ENCODE peak calls at places on chromosomes 3 and 15, in five cellular contexts. E, C, G, F and J are unnamed samples.

GRCh38 chr15:93859176-93859575 is 372.2 kb upstream of the MCTP2 start:
- DNase-seq in E (no peak), C (no peak), G (no peak), F (no peak), J (no peak)

GRCh38 chr15:30921781-30922371 is 18.2 kb downstream of the FAN1 start:
- DNase-seq in E (no peak), C (no peak), G (peak), F (no peak), J (no peak)

GRCh38 chr3:105618561-105618960 is 250.3 kb downstream of the CBLB start:
- DNase-seq in E (no peak), C (no peak), G (peak), F (no peak), J (no peak)

GRCh38 chr15:32098033-32098432 is 67.7 kb downstream of the CHRNA7 start:
- DNase-seq in E (no peak), C (no peak), G (no peak), F (no peak), J (no peak)

GRCh38 chr15:66039117-66039860 is 170.0 kb downstream of the RAB11A start:
- DNase-seq in E (no peak), C (no peak), G (no peak), F (no peak), J (no peak)

GRCh38 chr3:167166594-167167253 is 213.4 kb downstream of the ZBBX start:
- DNase-seq in E (no peak), C (no peak), G (no peak), F (no peak), J (no peak)

GRCh38 chr15:74209997-74210573 is 7.5 kb upstream of the STRA6 start:
- DNase-seq in E (no peak), C (no peak), G (no peak), F (no peak), J (no peak)

GRCh38 chr3:148990211-148990610 is 1.1 kb upstream of the GYG1 start:
- DNase-seq in E (no peak), C (no peak), G (no peak), F (peak), J (no peak)

GRCh38 chr15:60667190-60667868 is 188.4 kb upstream of the ICE2 start:
- DNase-seq in E (no peak), C (no peak), G (no peak), F (no peak), J (no peak)

GRCh38 chr3:112604536-112604935 is 36.4 kb downstream of the CCDC80 start:
- DNase-seq in E (no peak), C (no peak), G (no peak), F (no peak), J (no peak)

GRCh38 chr15:89179966-89180875 is 41.2 kb downstream of the RLBP1 start:
- DNase-seq in E (no peak), C (no peak), G (no peak), F (no peak), J (no peak)

GRCh38 chr15:47516576-47517371 is 200.5 kb upstream of the SEMA6D start:
- DNase-seq in E (no peak), C (no peak), G (no peak), F (no peak), J (no peak)

GRCh38 chr3:138461696-138462295 is 27.4 kb downstream of the ESYT3 start:
- DNase-seq in E (peak), C (peak), G (no peak), F (no peak), J (no peak)

GRCh38 chr3:190865828-190866227 is 3.3 kb upstream of the GMNC start:
- DNase-seq in E (no peak), C (no peak), G (no peak), F (no peak), J (no peak)

GRCh38 chr3:169147246-169148008 is 516.1 kb downstream of the MECOM start:
- DNase-seq in E (no peak), C (peak), G (peak), F (no peak), J (peak)

GRCh38 chr15:58165661-58166060 is 27.5 kb downstream of the AQP9 start:
- DNase-seq in E (no peak), C (peak), G (peak), F (no peak), J (no peak)

GRCh38 chr15:60328852-60329443 is 68.8 kb downstream of the ANXA2 start:
- DNase-seq in E (no peak), C (peak), G (peak), F (no peak), J (peak)

GRCh38 chr3:170372190-170372879 is 14.8 kb downstream of the SKIL start:
- DNase-seq in E (no peak), C (no peak), G (no peak), F (no peak), J (no peak)

GRCh38 chr15:65796610-65797012 is 4.5 kb upstream of the DENND4A start:
- DNase-seq in E (no peak), C (no peak), G (no peak), F (no peak), J (no peak)

GRCh38 chr3:154089416-154090115 is 31.6 kb upstream of the ARHGEF26 start:
- DNase-seq in E (no peak), C (no peak), G (no peak), F (no peak), J (no peak)

GRCh38 chr3:158095302-158095997 is 10.8 kb downstream of the SHOX2 start:
- DNase-seq in E (no peak), C (no peak), G (no peak), F (no peak), J (peak)

GRCh38 chr15:75694241-75695182 is 18.1 kb downstream of the CSPG4 start:
- DNase-seq in E (no peak), C (peak), G (peak), F (no peak), J (peak)

GRCh38 chr3:125058959-125059358 is 3.2 kb upstream of the HEG1 start:
- DNase-seq in E (no peak), C (no peak), G (no peak), F (no peak), J (no peak)

GRCh38 chr3:134708025-134708597 is 57.3 kb upstream of the KY start:
- DNase-seq in E (no peak), C (no peak), G (peak), F (no peak), J (no peak)

GRCh38 chr15:85563328-85563727 is 182.9 kb downstream of the AKAP13 start:
- DNase-seq in E (no peak), C (no peak), G (no peak), F (no peak), J (no peak)

GRCh38 chr3:143443851-143444331 is 324.3 kb downstream of the CHST2 start:
- DNase-seq in E (no peak), C (peak), G (no peak), F (peak), J (no peak)

GRCh38 chr15:73691398-73691797 is 7.2 kb downstream of the CD276 start:
- DNase-seq in E (no peak), C (peak), G (peak), F (no peak), J (peak)

GRCh38 chr3:144840866-144841265 is 869.2 kb downstream of the DIPK2A start:
- DNase-seq in E (no peak), C (no peak), G (no peak), F (no peak), J (no peak)

GRCh38 chr3:126528800-126529541 is 5.0 kb downstream of the CHST13 start:
- DNase-seq in E (no peak), C (peak), G (no peak), F (peak), J (peak)

GRCh38 chr15:85540085-85540797 is 159.8 kb downstream of the AKAP13 start:
- DNase-seq in E (no peak), C (no peak), G (no peak), F (no peak), J (no peak)

GRCh38 chr3:150577854-150578253 is 25.3 kb upstream of the SELENOT start:
- DNase-seq in E (no peak), C (no peak), G (no peak), F (no peak), J (no peak)

GRCh38 chr15:47471020-47471419 is 246.3 kb upstream of the SEMA6D start:
- DNase-seq in E (no peak), C (no peak), G (no peak), F (no peak), J (no peak)

GRCh38 chr3:177195242-177195940 is 1.9 kb downstream of the TBL1XR1 start:
- DNase-seq in E (no peak), C (peak), G (peak), F (peak), J (no peak)

GRCh38 chr3:187936676-187937075 is 191.4 kb upstream of the BCL6 start:
- DNase-seq in E (no peak), C (no peak), G (no peak), F (no peak), J (no peak)

GRCh38 chr15:99634576-99634975 is 68.8 kb downstream of the MEF2A start:
- DNase-seq in E (no peak), C (no peak), G (no peak), F (no peak), J (no peak)

GRCh38 chr3:194080913-194081800 is 54.8 kb upstream of the HES1 start:
- DNase-seq in E (no peak), C (no peak), G (no peak), F (no peak), J (no peak)

GRCh38 chr3:54857343-54857742 is 70.5 kb downstream of the LRTM1 start:
- DNase-seq in E (no peak), C (no peak), G (no peak), F (no peak), J (no peak)

GRCh38 chr3:195893121-195893449 is 15.3 kb downstream of the TNK2 start:
- DNase-seq in E (no peak), C (no peak), G (peak), F (no peak), J (no peak)

GRCh38 chr3:195893516-195893915 is 14.8 kb downstream of the TNK2 start:
- DNase-seq in E (no peak), C (no peak), G (no peak), F (no peak), J (no peak)

GRCh38 chr3:195891431-195892104 is 16.8 kb downstream of the TNK2 start:
- DNase-seq in E (no peak), C (no peak), G (no peak), F (no peak), J (no peak)

GRCh38 chr3:195892105-195892354 is 16.3 kb downstream of the TNK2 start:
- DNase-seq in E (no peak), C (no peak), G (no peak), F (no peak), J (no peak)

DNA sequence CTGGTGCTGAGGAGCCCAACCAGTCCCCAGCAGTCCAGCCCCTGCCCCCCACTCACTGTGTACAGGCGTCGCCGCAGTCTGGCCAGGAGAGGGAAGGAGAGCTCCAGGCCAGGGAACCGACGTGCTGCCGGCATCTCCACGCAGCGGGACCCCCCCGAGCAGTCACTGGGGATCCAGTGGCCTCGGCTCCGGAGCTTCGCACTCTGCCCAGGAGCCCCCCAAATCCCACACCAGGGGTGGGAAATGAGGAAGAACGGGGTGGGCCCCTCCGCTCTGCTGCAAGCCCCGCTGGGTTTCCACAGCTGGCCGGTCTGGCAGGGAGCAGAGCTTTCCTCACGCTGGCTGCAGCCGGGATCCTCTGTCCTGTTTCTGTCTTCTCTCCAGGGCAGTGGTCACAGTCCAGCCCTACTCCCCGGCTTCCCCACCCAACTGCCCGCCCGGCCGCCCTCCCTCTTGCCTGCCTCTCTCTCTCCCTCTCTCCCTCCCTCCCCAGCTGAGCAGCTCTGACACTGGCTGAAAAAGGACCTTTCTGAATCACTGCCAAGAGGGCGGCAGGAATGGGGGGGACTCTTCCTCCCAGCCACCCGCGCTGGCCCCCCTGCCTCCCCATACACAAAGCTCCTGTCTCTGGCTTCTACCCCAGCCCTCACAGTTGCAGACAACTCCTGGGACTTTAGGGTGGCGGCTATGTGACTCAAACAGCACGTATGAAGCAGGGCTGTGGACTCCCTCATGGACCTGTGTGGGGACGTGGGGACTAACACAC is 15.8 kb downstream of the TNK2 start:
- DNase-seq in E (no peak), C (peak), G (peak), F (no peak), J (no peak)
- TF ChIP-seq CTCF in E (no peak), C (no peak), G (no peak), F (no peak), J (no peak)

DNA sequence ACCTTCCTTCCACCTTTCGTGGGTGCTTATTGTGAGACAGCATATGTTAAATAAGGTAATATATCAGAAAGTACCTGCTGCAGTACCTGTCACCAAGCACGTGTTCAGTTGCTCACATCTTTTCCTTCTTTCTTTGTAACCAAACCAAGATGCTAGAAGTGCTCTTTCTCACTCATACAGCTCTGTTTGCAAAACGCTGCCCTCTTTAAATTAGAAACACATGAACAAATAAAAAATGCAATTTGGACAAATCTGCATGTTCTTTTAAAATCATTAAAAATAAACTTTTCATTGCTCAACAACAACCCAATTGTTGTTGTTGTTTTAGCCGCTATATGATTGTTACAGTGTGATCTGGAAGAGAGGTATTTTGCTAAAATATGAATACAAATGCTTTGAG is 193.5 kb upstream of the ZBTB20 start:
- DNase-seq in E (no peak), C (no peak), G (no peak), F (no peak), J (no peak)
- TF ChIP-seq CTCF in E (no peak), C (no peak), G (no peak), F (no peak), J (no peak)

GRCh38 chr15:70617911-70618287 is 145.5 kb downstream of the UACA start:
- DNase-seq in E (peak), C (no peak), G (no peak), F (no peak), J (no peak)
- TF ChIP-seq CTCF in E (no peak), C (no peak), G (no peak), F (no peak), J (no peak)

DNA sequence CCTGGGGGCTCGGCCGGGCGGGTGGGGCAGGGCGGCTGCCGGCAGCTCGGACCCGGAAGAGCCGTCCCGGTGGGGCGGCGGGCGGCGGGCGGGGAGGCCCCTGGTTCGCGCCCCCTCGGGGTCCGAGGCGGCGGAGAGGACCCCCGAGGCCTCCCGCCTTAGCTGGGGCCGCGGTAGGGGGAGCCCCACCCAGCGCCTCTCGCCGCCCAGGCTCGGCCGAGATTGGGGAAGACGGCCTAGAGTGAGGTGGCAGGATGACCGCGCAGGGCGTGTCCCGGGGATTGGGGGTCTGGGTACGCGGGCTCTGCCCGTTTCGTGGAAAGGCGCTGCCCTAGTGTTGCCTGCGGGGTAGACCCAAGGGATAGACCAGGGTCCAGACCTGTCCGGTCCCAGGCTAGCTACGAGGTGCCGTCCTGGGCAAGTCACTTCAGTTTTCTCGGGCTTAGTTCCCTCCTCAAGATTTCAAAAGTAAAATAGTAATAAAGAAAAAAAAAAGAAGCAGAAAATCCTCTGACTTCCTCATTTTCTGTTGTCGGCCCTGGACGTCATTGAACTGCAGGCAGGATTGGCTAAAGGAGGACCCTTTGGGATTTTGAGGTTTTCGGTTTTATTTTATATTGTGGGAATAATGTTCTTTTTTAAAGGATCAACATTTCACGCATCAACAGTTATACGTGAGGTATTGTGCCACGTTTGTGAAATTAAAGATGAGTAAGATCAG is 580 bp downstream of the IQGAP1 start:
- DNase-seq in E (no peak), C (peak), G (peak), F (peak), J (peak)
- TF ChIP-seq CTCF in E (no peak), C (no peak), G (no peak), F (no peak), J (no peak)

GRCh38 chr15:25741253-25741575 is 121.9 kb downstream of the ATP10A start:
- DNase-seq in E (no peak), C (no peak), G (no peak), F (peak), J (no peak)

GRCh38 chr15:25738171-25738792 is 124.8 kb downstream of the ATP10A start:
- DNase-seq in E (peak), C (no peak), G (no peak), F (peak), J (no peak)

GRCh38 chr15:25742008-25742407 is 121.1 kb downstream of the ATP10A start:
- DNase-seq in E (no peak), C (no peak), G (no peak), F (no peak), J (no peak)

GRCh38 chr15:25740438-25741252 is 122.5 kb downstream of the ATP10A start:
- DNase-seq in E (peak), C (no peak), G (no peak), F (no peak), J (no peak)

GRCh38 chr15:25739687-25740121 is 123.4 kb downstream of the ATP10A start:
- DNase-seq in E (peak), C (peak), G (no peak), F (peak), J (no peak)
- TF ChIP-seq CTCF in E (no peak), C (peak), G (no peak), F (no peak), J (no peak)

GRCh38 chr15:80931721-80932609 is 57.7 kb downstream of the MESD start:
- DNase-seq in E (no peak), C (no peak), G (no peak), F (no peak), J (no peak)

GRCh38 chr15:80936288-80937078 is 53.1 kb downstream of the MESD start:
- DNase-seq in E (no peak), C (no peak), G (no peak), F (no peak), J (no peak)

GRCh38 chr15:80937718-80938117 is 51.9 kb downstream of the MESD start:
- DNase-seq in E (no peak), C (no peak), G (no peak), F (no peak), J (no peak)

GRCh38 chr15:80932989-80933388 is 56.6 kb downstream of the MESD start:
- DNase-seq in E (no peak), C (no peak), G (no peak), F (no peak), J (no peak)

DNA sequence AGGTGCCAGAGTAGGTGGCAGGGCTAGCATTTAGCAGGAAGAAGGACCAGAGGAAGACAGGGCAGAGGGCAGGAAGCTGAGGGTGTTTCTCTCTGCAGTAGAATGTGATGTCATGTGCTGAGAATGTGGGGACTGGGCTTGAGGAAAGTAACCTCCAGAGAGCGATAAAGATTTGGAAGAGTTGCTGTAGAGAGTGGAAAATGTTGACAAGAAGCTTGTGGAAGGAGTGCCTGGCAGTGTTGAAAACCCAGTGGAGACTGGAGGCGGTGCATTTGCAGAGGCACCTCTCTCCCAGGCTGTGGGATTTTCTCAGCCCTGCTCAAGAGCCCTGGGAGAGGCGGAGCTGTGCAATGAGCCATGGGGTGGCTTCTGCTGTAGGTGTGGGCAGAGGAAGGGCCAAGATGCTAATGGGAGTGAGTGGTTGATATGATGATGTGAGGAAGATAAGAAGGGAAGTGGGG is 54.8 kb downstream of the MESD start:
- DNase-seq in E (no peak), C (no peak), G (no peak), F (no peak), J (no peak)
- TF ChIP-seq CTCF in E (no peak), C (no peak), G (no peak), F (no peak), J (no peak)

DNA sequence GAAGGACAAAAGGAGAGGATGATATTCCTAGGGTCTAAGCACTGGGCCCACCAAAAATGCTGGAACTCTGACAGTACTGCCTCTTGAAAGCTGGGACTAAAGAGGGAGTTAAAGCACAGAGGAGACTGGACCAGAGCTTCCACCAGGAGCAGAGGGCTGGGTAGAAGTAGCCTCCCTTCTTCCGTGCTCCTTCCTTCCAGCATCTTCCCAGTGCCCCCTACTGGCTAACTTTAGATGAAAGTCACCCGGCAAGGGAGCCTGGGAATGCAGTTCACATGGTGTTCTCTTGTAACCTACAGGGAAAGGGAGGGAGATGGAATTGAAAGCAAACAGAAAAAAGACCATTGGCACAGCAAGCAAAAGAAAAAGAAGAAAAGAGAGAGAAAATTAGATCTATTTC is 106.1 kb upstream of the COL8A1 start:
- DNase-seq in E (no peak), C (peak), G (peak), F (peak), J (peak)
- TF ChIP-seq CTCF in E (no peak), C (peak), G (peak), F (peak), J (peak)